ENCODE peak calls at places on chromosome 17, in seven cellular contexts. E, W, L, P, U, T and I are unnamed samples.

GRCh38 chr17:32488177-32488542 is 1.4 kb downstream of the CDK5R1 start:
- DNase-seq in E (no peak), U (no peak), P (no peak), T (no peak), L (no peak), W (no peak), I (no peak)

GRCh38 chr17:56707312-56708219 is 114.1 kb downstream of the NOG start:
- DNase-seq in T (no peak), W (no peak), L (no peak), P (no peak), U (peak), E (no peak), I (no peak)

GRCh38 chr17:63041722-63042121 is 75.7 kb downstream of the TANC2 start:
- DNase-seq in E (no peak), W (no peak), U (no peak), T (no peak), L (no peak), P (no peak), I (no peak)

GRCh38 chr17:22142091-22142490 is 449.8 kb downstream of the KCNJ18 start:
- DNase-seq in U (no peak), E (no peak), L (no peak), T (no peak), P (no peak), W (no peak), I (no peak)

GRCh38 chr17:29091591-29092291 is 48.8 kb downstream of the PIPOX start:
- DNase-seq in L (no peak), U (no peak), E (no peak), P (no peak), T (no peak), W (no peak), I (no peak)

GRCh38 chr17:33024688-33025486 is 33.2 kb downstream of the SPACA3 start:
- DNase-seq in P (no peak), L (no peak), T (no peak), U (no peak), E (no peak), W (no peak), I (no peak)

GRCh38 chr17:78937561-78937960 is 12.4 kb upstream of the TIMP2 start:
- DNase-seq in E (no peak), P (no peak), U (no peak), T (no peak), L (no peak), W (no peak), I (no peak)

GRCh38 chr17:10120113-10120485 is 78.3 kb downstream of the GAS7 start:
- DNase-seq in T (no peak), W (no peak), L (no peak), E (no peak), U (no peak), P (no peak), I (no peak)

GRCh38 chr17:43756176-43756575 is 2.4 kb downstream of the SOST start:
- DNase-seq in E (no peak), P (no peak), T (no peak), L (no peak), U (no peak), W (no peak), I (no peak)

GRCh38 chr17:10631048-10631700 is 25.9 kb downstream of the MYH3 start:
- DNase-seq in E (no peak), W (no peak), L (no peak), U (peak), T (no peak), P (peak), I (peak)

GRCh38 chr17:66431080-66431795 is 128.8 kb downstream of the PRKCA start:
- DNase-seq in L (no peak), P (no peak), T (no peak), E (no peak), W (no peak), U (no peak), I (no peak)

GRCh38 chr17:29444589-29444988 is 54.4 kb downstream of the TAOK1 start:
- DNase-seq in W (no peak), L (no peak), E (no peak), U (no peak), T (no peak), P (peak), I (no peak)

GRCh38 chr17:65228734-65229390 is 91.7 kb downstream of the RGS9 start:
- DNase-seq in T (no peak), U (no peak), E (no peak), L (no peak), W (no peak), P (peak), I (peak)

GRCh38 chr17:63446981-63447687 is 1.0 kb upstream of the CYB561 start:
- DNase-seq in P (no peak), L (no peak), U (no peak), W (peak), E (peak), T (no peak), I (peak)

GRCh38 chr17:1179112-1179634 is 608 bp downstream of the ABR start:
- DNase-seq in W (no peak), T (no peak), L (no peak), P (no peak), U (no peak), E (no peak), I (peak)

GRCh38 chr17:75315541-75316243 is 26.5 kb upstream of the SLC25A19 start:
- DNase-seq in U (no peak), W (no peak), E (no peak), P (no peak), L (no peak), T (no peak), I (no peak)

GRCh38 chr17:76428511-76428910 is 24.4 kb downstream of the UBE2O start:
- DNase-seq in W (no peak), P (no peak), U (no peak), E (no peak), T (no peak), L (no peak), I (no peak)

GRCh38 chr17:30526401-30526800 is 49.2 kb downstream of the GOSR1 start:
- DNase-seq in W (no peak), P (no peak), T (no peak), L (no peak), E (no peak), U (no peak), I (no peak)

GRCh38 chr17:39174907-39175694 is 9.1 kb upstream of the ARL5C start:
- DNase-seq in U (peak), L (peak), T (peak), E (peak), P (peak), W (peak), I (peak)

GRCh38 chr17:72076678-72077030 is 44.2 kb upstream of the SOX9 start:
- DNase-seq in E (no peak), T (no peak), W (no peak), U (no peak), L (no peak), P (no peak), I (no peak)

GRCh38 chr17:68296217-68297140 is 5.2 kb downstream of the ARSG start:
- DNase-seq in L (peak), W (no peak), T (no peak), U (no peak), E (no peak), P (no peak), I (peak)